ENCODE peak calls at places on chromosome 14, in four cellular contexts. N is epithelial cell of esophagus, O is skeletal muscle cell, P is adipocyte. Q is an unnamed sample.
A peak's percentile ranks its signal among the peaks of the same experiment; 100 is the strongest.

GRCh38 chr14:64792871-64793560 is 86.7 kb downstream of the SPTB start:
- DNase-seq in N (no peak), O (no peak), P (no peak), Q (no peak)

GRCh38 chr14:101351146-101351545 is 210.1 kb upstream of the DIO3 start:
- DNase-seq in N (no peak), O (no peak), P (no peak), Q (no peak)

GRCh38 chr14:75340921-75341320 is 62.3 kb downstream of the FOS start:
- DNase-seq in N (no peak), O (peak; percentile 89), P (no peak), Q (no peak)

GRCh38 chr14:39773387-39773786 is 341.2 kb upstream of the FBXO33 start:
- DNase-seq in N (no peak), O (no peak), P (no peak), Q (no peak)

GRCh38 chr14:44149597-44149996 is 357.5 kb downstream of the FSCB start:
- DNase-seq in N (peak; percentile 43), O (no peak), P (no peak), Q (peak; percentile 12)

GRCh38 chr14:97021001-97021400 is 223.8 kb downstream of the VRK1 start:
- DNase-seq in N (no peak), O (no peak), P (no peak), Q (no peak)

GRCh38 chr14:46137786-46138185 is 513.8 kb downstream of the RPL10L start:
- DNase-seq in N (no peak), O (no peak), P (no peak), Q (no peak)

GRCh38 chr14:61179776-61180398 is 101.3 kb downstream of the TMEM30B start:
- DNase-seq in N (no peak), O (no peak), P (no peak), Q (no peak)

GRCh38 chr14:104580961-104581360 is 1.4 kb downstream of the C14orf180 start:
- DNase-seq in N (no peak), O (no peak), P (no peak), Q (no peak)

GRCh38 chr14:23285530-23286019 is 357 bp downstream of the HOMEZ start:
- DNase-seq in N (no peak), O (no peak), P (no peak), Q (no peak)

GRCh38 chr14:105244334-105244733 is 4.0 kb upstream of the BTBD6 start:
- DNase-seq in N (no peak), O (no peak), P (no peak), Q (no peak)

GRCh38 chr14:63524537-63525155 is 18.5 kb downstream of the PPP2R5E start:
- DNase-seq in N (peak; percentile 63), O (no peak), P (no peak), Q (peak; percentile 53)

GRCh38 chr14:96304956-96305355 is 48.9 kb downstream of the BDKRB1 start:
- DNase-seq in N (peak; percentile 41), O (no peak), P (no peak), Q (no peak)

GRCh38 chr14:99519347-99519881 is 38.2 kb downstream of the CCNK start:
- DNase-seq in N (no peak), O (no peak), P (no peak), Q (no peak)

GRCh38 chr14:75363570-75364227 is 64.1 kb upstream of the JDP2 start:
- DNase-seq in N (no peak), O (no peak), P (no peak), Q (no peak)

GRCh38 chr14:94907626-94908261 is 137.8 kb upstream of the GSC start:
- DNase-seq in N (no peak), O (no peak), P (peak; percentile 58), Q (no peak)

GRCh38 chr14:98893675-98894074 is 378.3 kb downstream of the BCL11B start:
- DNase-seq in N (peak; percentile 86), O (no peak), P (no peak), Q (no peak)

GRCh38 chr14:61973981-61974380 is 211.8 kb downstream of the SNAPC1 start:
- DNase-seq in N (peak; percentile 26), O (peak; percentile 33), P (peak; percentile 49), Q (no peak)

GRCh38 chr14:74645735-74646134 is 33.7 kb upstream of the LTBP2 start:
- DNase-seq in N (no peak), O (no peak), P (no peak), Q (no peak)

GRCh38 chr14:61698216-61698980 is 3.1 kb downstream of the HIF1A start:
- DNase-seq in N (no peak), O (no peak), P (peak; percentile 34), Q (no peak)

DNA sequence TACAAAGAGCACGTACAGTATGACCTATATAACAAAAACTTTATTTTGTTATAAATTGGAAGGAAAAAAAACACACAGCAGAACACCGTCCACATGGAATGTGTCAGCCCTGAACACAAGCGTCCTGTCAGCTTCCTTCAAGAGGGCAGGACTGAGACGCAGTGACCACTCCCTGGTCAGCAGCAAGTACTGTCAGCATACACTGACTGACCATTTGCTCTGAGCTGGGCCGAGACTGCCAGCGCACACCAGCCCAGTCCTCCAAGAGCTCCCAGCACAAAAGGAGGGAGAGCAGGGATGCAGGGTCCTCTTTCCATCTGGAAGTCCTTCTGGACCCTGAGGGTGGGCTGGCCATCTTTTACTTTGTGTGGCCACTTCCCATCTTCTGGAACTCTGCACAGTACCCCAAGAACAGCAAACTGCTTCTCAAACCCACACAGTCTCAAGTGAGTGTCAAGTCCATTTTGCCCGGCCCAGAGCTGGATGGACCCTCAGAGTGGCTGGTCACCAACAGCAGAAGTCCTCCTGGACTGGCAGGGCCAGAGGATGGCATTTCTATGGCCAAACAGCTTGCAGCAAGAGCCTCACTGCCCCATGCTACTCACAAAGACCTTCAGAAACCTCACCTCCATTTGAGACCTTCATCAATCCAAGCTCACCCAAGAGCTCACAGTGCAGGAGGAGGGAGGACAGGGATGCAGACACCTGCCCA is 11.7 kb downstream of the CCDC88C start:
- DNase-seq in N (no peak), O (no peak), P (no peak), Q (no peak)
- H3K4me3 ChIP-seq in N (no peak overlapping the region), O (no peak overlapping the region), P (no peak overlapping the region), Q (no peak overlapping the region)

DNA sequence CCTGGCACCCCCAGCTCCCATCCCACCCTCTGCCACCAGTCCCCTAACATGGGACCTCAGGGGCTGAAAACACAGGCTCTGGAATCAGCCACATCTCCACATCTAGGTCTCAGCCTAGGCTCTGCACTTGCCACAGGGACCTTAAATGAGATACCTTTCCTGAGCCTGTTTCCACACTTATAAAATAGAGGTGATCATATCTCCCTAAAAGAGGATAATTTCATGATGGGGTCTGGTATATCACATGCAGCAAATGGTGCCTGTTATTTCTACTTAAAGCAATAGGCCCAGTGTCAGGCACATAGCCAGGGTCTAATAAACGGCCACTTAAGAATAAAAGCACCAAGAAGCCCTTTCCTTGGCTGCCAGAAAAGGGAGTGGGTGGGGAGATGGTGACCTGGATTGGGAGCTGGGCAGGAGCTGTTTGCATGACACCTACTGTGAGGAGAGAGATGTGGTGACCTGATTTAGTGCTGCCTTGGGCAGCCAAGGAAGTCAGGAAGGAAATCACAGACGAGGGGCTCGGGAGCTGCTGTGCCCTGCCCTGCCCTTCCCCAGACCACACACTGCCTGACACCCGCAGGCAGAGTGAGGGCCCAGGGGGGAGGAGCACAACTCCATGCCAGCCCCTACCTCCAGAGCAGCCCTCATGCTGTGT is 71.2 kb downstream of the IRF2BPL start:
- DNase-seq in N (no peak), O (no peak), P (no peak), Q (no peak)
- H3K4me3 ChIP-seq in N (no peak overlapping the region), O (no peak overlapping the region), P (no peak overlapping the region), Q (no peak overlapping the region)

DNA sequence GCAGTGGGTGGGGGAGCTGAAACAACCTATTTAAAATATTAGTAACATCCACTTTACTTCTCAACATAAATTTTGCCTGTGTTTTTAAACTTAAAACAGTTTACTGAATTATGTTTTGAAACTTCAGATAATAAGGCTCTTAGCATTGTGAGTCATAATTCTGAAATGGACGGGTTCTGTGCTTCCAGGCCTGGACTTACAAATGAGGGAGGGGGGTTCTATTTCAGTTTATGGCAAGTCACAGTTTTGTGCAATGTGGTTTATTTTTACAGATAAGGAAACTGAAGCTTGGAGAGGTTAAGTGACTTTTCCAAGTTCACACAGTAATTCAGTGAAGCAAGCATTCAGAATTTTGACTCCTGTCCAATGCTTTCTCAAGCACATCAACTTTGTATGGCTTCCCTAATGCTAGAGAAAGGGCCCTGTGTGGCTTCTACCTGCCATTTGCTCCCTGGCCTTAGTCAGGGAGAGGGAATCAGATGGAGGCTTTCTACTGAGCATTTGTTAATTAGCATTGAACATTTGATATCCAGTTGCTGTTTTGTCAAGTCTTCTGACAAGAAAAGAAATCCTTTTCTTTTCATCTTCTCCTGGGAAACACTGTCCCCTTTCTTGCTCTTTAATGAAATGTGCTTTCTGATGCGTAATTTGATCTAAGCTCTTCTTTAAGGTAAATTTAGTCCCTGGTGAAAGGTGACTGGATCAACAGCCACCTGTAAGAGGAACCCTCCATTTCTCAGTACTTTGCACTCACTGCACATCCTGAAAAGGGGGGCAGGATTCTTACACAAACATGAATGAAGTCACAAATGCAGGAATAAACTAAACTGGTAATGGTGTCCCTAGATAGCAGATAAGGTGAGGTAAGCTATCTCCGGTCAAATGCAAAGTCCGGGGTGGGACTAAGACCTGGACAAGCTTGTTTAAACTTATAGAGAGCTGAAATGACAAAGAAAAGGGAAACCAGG is 2.5 kb upstream of the SALL2 start:
- DNase-seq in N (no peak), O (no peak), P (peak; percentile 29), Q (no peak)
- H3K4me3 ChIP-seq in N (no peak overlapping the region), O (no peak overlapping the region), P (no peak overlapping the region), Q (no peak overlapping the region)

GRCh38 chr14:53963491-53964227 is 7.0 kb upstream of the BMP4 start:
- DNase-seq in N (peak; percentile 68), O (no peak), P (peak; percentile 36), Q (no peak)

GRCh38 chr14:53967606-53968005 is 11.0 kb upstream of the BMP4 start:
- DNase-seq in N (no peak), O (no peak), P (no peak), Q (no peak)

GRCh38 chr14:53962954-53963490 is 6.4 kb upstream of the BMP4 start:
- DNase-seq in N (no peak), O (no peak), P (no peak), Q (no peak)

GRCh38 chr14:53968756-53969155 is 12.1 kb upstream of the BMP4 start:
- DNase-seq in N (no peak), O (no peak), P (no peak), Q (no peak)

DNA sequence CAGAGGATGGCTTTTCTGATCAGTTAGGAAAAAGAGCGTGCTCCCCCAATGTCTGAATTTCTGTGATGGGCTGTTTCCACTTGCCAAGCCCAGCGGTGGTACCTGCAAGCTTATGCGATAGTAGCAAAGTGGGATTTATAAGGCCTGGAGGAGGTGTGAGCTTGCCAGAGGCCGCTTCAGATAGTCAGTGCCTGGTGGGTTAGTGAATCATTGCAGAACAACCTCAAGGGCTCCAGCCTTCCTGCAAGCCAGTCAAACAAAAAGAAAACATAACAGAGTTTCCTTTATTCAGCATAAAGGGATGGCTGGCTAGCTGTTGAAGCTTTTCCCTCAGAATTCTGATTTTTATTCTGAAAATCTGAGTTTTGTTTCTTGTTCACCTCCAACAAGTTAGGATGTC is 7.6 kb upstream of the BMP4 start:
- DNase-seq in N (no peak), O (no peak), P (no peak), Q (no peak)
- H3K4me3 ChIP-seq in N (no peak overlapping the region), O (no peak overlapping the region), P (no peak overlapping the region), Q (no peak overlapping the region)

Q was measured in kidney epithelial cell.